ENCODE peak calls at places on chromosomes 7 and 10, in five cellular contexts. S, E, R, I and N are unnamed samples.

GRCh38 chr10:127034790-127035189 is 129.6 kb downstream of the DOCK1 start:
- DNase-seq in S (no peak), R (no peak), I (no peak), E (no peak), N (no peak)

GRCh38 chr7:28408105-28408973 is 4.0 kb upstream of the CREB5 start:
- DNase-seq in R (no peak), E (peak), I (peak), S (no peak), N (no peak)

GRCh38 chr10:44862006-44862751 is 49.0 kb upstream of the TMEM72 start:
- DNase-seq in E (no peak), I (no peak), R (no peak), S (no peak), N (no peak)

GRCh38 chr10:31071232-31071999 is 39.8 kb upstream of the ZNF438 start:
- DNase-seq in S (no peak), E (no peak), R (no peak), I (no peak), N (no peak)

GRCh38 chr10:78729366-78729765 is 339.4 kb upstream of the ZMIZ1 start:
- DNase-seq in I (no peak), E (no peak), S (no peak), R (no peak), N (no peak)

GRCh38 chr10:47165168-47165710 is 134.8 kb upstream of the GDF10 start:
- DNase-seq in S (no peak), I (no peak), E (no peak), R (no peak), N (no peak)

GRCh38 chr7:88089484-88090050 is 130.3 kb downstream of the SRI start:
- DNase-seq in S (no peak), R (no peak), I (no peak), E (no peak), N (no peak)

GRCh38 chr10:46318808-46319207 is 32.0 kb downstream of the ANTXRL start:
- DNase-seq in I (no peak), R (no peak), S (no peak), E (no peak), N (no peak)

GRCh38 chr10:84179059-84179710 is 5.6 kb downstream of the GPR15LG start:
- DNase-seq in R (no peak), I (peak), S (no peak), E (no peak), N (no peak)

GRCh38 chr7:4574851-4575250 is 107.2 kb upstream of the FOXK1 start:
- DNase-seq in R (no peak), S (no peak), I (no peak), E (no peak), N (no peak)

GRCh38 chr10:78165617-78166016 is 132.0 kb downstream of the RPS24 start:
- DNase-seq in R (peak), E (peak), I (peak), S (peak), N (no peak)

GRCh38 chr10:6068006-6068405 is 5.8 kb upstream of the IL2RA start:
- DNase-seq in R (no peak), S (no peak), E (no peak), I (no peak), N (no peak)

GRCh38 chr10:104680467-104681401 is 39.6 kb downstream of the SORCS3 start:
- DNase-seq in I (peak), E (peak), S (no peak), R (no peak), N (no peak)

GRCh38 chr10:118922972-118923371 is 106.5 kb upstream of the NANOS1 start:
- DNase-seq in E (no peak), I (no peak), R (no peak), S (no peak), N (no peak)

GRCh38 chr10:97731346-97732051 is 5.4 kb upstream of the ZFYVE27 start:
- DNase-seq in R (no peak), I (peak), S (peak), E (peak), N (peak)

GRCh38 chr7:99112097-99112496 is 31.8 kb downstream of the SMURF1 start:
- DNase-seq in I (no peak), R (no peak), S (no peak), E (no peak), N (peak)

GRCh38 chr7:44912775-44913347 is 27.5 kb upstream of the PURB start:
- DNase-seq in R (no peak), E (no peak), S (peak), I (peak), N (no peak)

GRCh38 chr7:65448824-65449504 is 75.3 kb downstream of the ZNF92 start:
- DNase-seq in S (no peak), R (no peak), I (no peak), E (no peak), N (no peak)

GRCh38 chr10:20593649-20594048 is 303.5 kb downstream of the NEBL start:
- DNase-seq in I (no peak), S (no peak), E (peak), R (no peak), N (no peak)

GRCh38 chr10:51683031-51683830 is 16.2 kb downstream of the CSTF2T start:
- DNase-seq in E (no peak), I (no peak), R (no peak), S (no peak), N (no peak)
- TF ChIP-seq REST in E (no peak), I (no peak), R (no peak), S (no peak), N (no peak)

GRCh38 chr10:124056337-124056980 is 36.9 kb downstream of the CHST15 start:
- DNase-seq in I (no peak), S (no peak), E (no peak), R (no peak), N (no peak)

GRCh38 chr10:124050021-124051015 is 43.1 kb downstream of the CHST15 start:
- DNase-seq in R (no peak), S (no peak), E (no peak), I (no peak), N (no peak)

GRCh38 chr10:124049484-124049883 is 43.9 kb downstream of the CHST15 start:
- DNase-seq in I (no peak), E (no peak), R (peak), S (no peak), N (no peak)

GRCh38 chr10:124053971-124054370 is 39.4 kb downstream of the CHST15 start:
- DNase-seq in S (no peak), I (no peak), R (peak), E (peak), N (no peak)

GRCh38 chr10:124052561-124052960 is 40.8 kb downstream of the CHST15 start:
- DNase-seq in E (no peak), I (no peak), R (no peak), S (no peak), N (no peak)
- H3K4me3 ChIP-seq in E (no peak), I (no peak), R (no peak), S (no peak), N (no peak)

DNA sequence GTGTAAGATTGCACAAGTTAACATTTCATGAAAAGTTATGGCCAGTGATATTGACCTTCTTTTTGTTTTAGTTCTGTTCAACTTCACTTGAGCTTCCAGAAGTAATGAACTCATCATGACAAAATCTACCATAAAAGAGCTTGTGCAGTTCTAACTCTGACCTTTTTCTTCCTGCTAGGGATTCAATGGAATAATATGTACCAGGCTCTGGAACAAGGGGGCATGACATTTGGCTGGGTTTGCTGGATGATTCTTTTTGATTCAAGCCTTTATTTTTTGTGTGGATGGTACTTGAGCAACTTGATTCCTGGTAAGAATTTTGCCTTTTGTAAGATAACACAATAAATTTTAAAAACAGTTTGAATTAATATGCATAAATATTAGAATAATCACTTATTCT is 205.0 kb downstream of the ABCA13 start:
- DNase-seq in R (no peak), I (no peak), E (no peak), S (no peak), N (no peak)
- TF ChIP-seq POLR2AphosphoS5 in R (no peak), I (no peak), E (no peak), S (no peak), N (no peak)

GRCh38 chr10:124008187-124008970 is 85.0 kb downstream of the CHST15 start:
- DNase-seq in S (no peak), E (no peak), I (no peak), R (no peak), N (no peak)
- TF ChIP-seq REST in S (no peak), E (no peak), I (no peak), R (no peak), N (no peak)

GRCh38 chr7:133497061-133497460 is 244.2 kb downstream of the EXOC4 start:
- DNase-seq in S (no peak), R (no peak), E (no peak), I (no peak), N (no peak)

GRCh38 chr7:133491319-133491718 is 238.4 kb downstream of the EXOC4 start:
- DNase-seq in S (no peak), R (no peak), I (no peak), E (no peak), N (no peak)

GRCh38 chr7:133489906-133490305 is 237.0 kb downstream of the EXOC4 start:
- DNase-seq in I (no peak), S (no peak), R (no peak), E (peak), N (no peak)

GRCh38 chr7:133491846-133492652 is 239.2 kb downstream of the EXOC4 start:
- DNase-seq in E (no peak), S (no peak), R (no peak), I (no peak), N (no peak)
- H3K4me3 ChIP-seq in E (no peak), S (no peak), R (no peak), I (no peak), N (no peak)